ENCODE peak calls at places on chromosomes 12 and 14, in six cellular contexts. G is fibroblast of lung, H is PC-3, S is SK-N-SH, T is aorta, E is SJSA1. K is an unnamed sample.

GRCh38 chr14:20440882-20441281 is 4.9 kb upstream of the KLHL33 start:
- DNase-seq in T (no peak), E (no peak), G (no peak), H (no peak), S (no peak), K (no peak)

GRCh38 chr14:67704484-67705089 is 2.9 kb downstream of the RDH12 start:
- DNase-seq in H (peak; percentile 79), E (peak; percentile 14), T (no peak), G (peak; percentile 67), S (peak; percentile 59), K (peak; percentile 74)

GRCh38 chr12:108803428-108804105 is 53.8 kb downstream of the SSH1 start:
- DNase-seq in H (peak; percentile 96), S (peak; percentile 86), G (peak; percentile 95), E (peak; percentile 93), T (peak; percentile 81), K (peak; percentile 84)

GRCh38 chr14:58808828-58809227 is 171.1 kb downstream of the DACT1 start:
- DNase-seq in T (no peak), H (peak; percentile 87), S (no peak), E (peak; percentile 61), G (peak; percentile 75), K (peak; percentile 47)

GRCh38 chr12:129351481-129351880 is 498.2 kb downstream of the GLT1D1 start:
- DNase-seq in G (no peak), S (no peak), E (no peak), T (no peak), H (no peak), K (no peak)

GRCh38 chr14:98926802-98927201 is 345.2 kb downstream of the BCL11B start:
- DNase-seq in T (peak; percentile 11), H (no peak), S (no peak), G (peak; percentile 17), E (no peak), K (no peak)

GRCh38 chr14:81555051-81555450 is 21.4 kb upstream of the SEL1L start:
- DNase-seq in E (no peak), T (no peak), S (no peak), G (no peak), H (no peak), K (no peak)

GRCh38 chr12:98796745-98797144 is 151.7 kb downstream of the APAF1 start:
- DNase-seq in S (peak; percentile 25), G (no peak), E (no peak), H (no peak), T (no peak), K (no peak)

GRCh38 chr12:104083769-104084475 is 19.6 kb downstream of the HCFC2 start:
- DNase-seq in H (no peak), E (no peak), G (no peak), T (no peak), S (no peak), K (no peak)

GRCh38 chr12:46832084-46832704 is 6.4 kb upstream of the SLC38A4 start:
- DNase-seq in H (no peak), E (no peak), T (no peak), S (no peak), G (no peak), K (no peak)

GRCh38 chr12:46458500-46459106 is 86.0 kb upstream of the SLC38A2 start:
- DNase-seq in T (no peak), S (no peak), E (no peak), G (no peak), H (no peak), K (no peak)

GRCh38 chr14:104135121-104135903 is 3.1 kb upstream of the KIF26A start:
- DNase-seq in S (peak; percentile 81), T (peak; percentile 77), G (no peak), H (peak; percentile 29), E (no peak), K (peak; percentile 52)

GRCh38 chr14:104137297-104138097 is 890 bp upstream of the KIF26A start:
- DNase-seq in E (peak; percentile 34), H (peak; percentile 56), G (peak; percentile 19), T (peak; percentile 90), S (peak; percentile 92), K (peak; percentile 42)

GRCh38 chr14:104134061-104134965 is 4.1 kb upstream of the KIF26A start:
- DNase-seq in S (peak; percentile 20), E (no peak), T (peak; percentile 73), G (no peak), H (no peak), K (no peak)

GRCh38 chr14:104136472-104137296 is 1.7 kb upstream of the KIF26A start:
- DNase-seq in S (peak; percentile 76), E (no peak), H (no peak), T (peak; percentile 68), G (no peak), K (no peak)

GRCh38 chr14:104135904-104136471 is 2.4 kb upstream of the KIF26A start:
- DNase-seq in T (peak; percentile 71), S (peak; percentile 90), G (no peak), E (no peak), H (no peak), K (no peak)
- H3K4me1 ChIP-seq in T (no peaks in the 10 kb centered on the region), S (no peaks in the 10 kb centered on the region), G (no peaks in the 10 kb centered on the region), E (peaks cover 10% of the 10 kb centered on the region), H (peaks cover 5% of the 10 kb centered on the region), K (peaks cover 12% of the 10 kb centered on the region)

GRCh38 chr14:71533396-71533795 is 398.8 kb upstream of the RGS6 start:
- DNase-seq in S (no peak), H (no peak), E (no peak), G (peak; percentile 35), T (no peak), K (peak; percentile 30)
- H3K27ac ChIP-seq in S (peak overlapping the region; percentile 70), H (no peak overlapping the region), E (no peak overlapping the region), G (no peak overlapping the region), T (peak overlapping the region; percentile 57), K (no peak overlapping the region)

GRCh38 chr12:47944685-47945340 is 18.6 kb upstream of the TMEM106C start:
- DNase-seq in G (no peak), T (no peak), E (no peak), H (peak; percentile 32), S (no peak), K (no peak)

GRCh38 chr12:47945341-47945728 is 18.1 kb upstream of the TMEM106C start:
- DNase-seq in T (no peak), G (no peak), H (peak; percentile 14), S (no peak), E (no peak), K (no peak)

GRCh38 chr12:47946413-47947107 is 16.8 kb upstream of the TMEM106C start:
- DNase-seq in T (no peak), H (peak; percentile 42), G (peak; percentile 17), E (peak; percentile 62), S (peak; percentile 34), K (no peak)

GRCh38 chr12:47949441-47950341 is 13.7 kb upstream of the TMEM106C start:
- DNase-seq in G (peak; percentile 77), H (peak; percentile 86), E (peak; percentile 50), T (peak; percentile 91), S (peak; percentile 90), K (peak; percentile 85)

GRCh38 chr12:47947273-47947672 is 16.1 kb upstream of the TMEM106C start:
- DNase-seq in G (peak; percentile 11), T (no peak), E (no peak), H (no peak), S (no peak), K (peak; percentile 44)
- H3K4me1 ChIP-seq in G (peaks cover 14% of the 10 kb centered on the region), T (no peaks in the 10 kb centered on the region), E (peaks cover 24% of the 10 kb centered on the region), H (peaks cover 7% of the 10 kb centered on the region), S (no peaks in the 10 kb centered on the region), K (no peaks in the 10 kb centered on the region)

GRCh38 chr12:107618106-107618505 is 67.5 kb upstream of the PWP1 start:
- DNase-seq in S (no peak), G (no peak), T (no peak), E (no peak), H (no peak), K (no peak)
- H3K27ac ChIP-seq in S (no peak overlapping the region), G (no peak overlapping the region), T (no peak overlapping the region), E (no peak overlapping the region), H (no peak overlapping the region), K (no peak overlapping the region)

DNA sequence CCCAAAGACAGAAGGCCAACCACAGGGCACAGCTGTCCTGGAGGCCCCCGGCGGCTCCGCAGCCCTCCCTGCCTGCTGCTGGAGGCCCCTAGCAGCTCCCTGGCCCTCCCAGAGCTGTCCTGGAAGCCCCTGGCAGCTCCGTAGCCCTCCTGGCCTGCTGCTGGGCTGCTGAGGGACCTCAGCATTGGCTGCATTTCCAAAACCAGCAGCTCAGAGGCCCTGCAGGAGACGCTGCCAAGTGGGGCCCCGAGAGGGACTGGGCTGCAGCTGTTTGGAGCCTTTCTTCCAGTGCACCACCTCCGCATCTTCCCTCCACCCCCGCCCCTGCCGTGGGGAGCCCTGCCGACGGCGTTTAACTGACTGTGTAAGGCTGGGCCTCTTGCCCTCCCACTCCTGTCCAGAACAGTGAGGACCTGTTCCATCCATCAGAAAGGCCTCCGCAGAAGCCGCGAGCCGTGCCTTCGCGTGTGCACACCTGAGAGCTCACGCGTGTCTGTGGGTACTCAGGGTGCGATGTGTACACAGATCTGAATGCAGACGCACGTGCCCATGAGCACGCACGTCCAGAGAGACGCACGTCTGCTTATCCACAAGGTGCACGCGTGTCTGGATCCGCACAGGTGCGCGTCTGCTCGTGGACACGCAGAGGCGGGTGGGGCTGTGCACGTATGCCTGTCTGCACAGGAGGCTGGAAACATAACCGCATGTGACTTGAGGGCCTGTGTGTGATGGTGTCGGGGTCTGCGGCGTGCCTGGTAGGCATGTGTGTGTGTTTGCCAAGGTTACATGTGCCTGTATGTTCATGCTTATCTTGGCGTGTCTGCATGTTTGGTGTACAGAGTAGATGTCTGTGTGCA is 57.0 kb upstream of the FBRSL1 start:
- DNase-seq in T (no peak), G (peak; percentile 74), E (no peak), H (no peak), S (no peak), K (peak; percentile 65)
- H3K4me1 ChIP-seq in T (no peaks in the 10 kb centered on the region), G (no peaks in the 10 kb centered on the region), E (no peaks in the 10 kb centered on the region), H (peaks cover 16% of the 10 kb centered on the region), S (no peaks in the 10 kb centered on the region), K (no peaks in the 10 kb centered on the region)

GRCh38 chr14:104971447-104972240 is 6.5 kb downstream of the AHNAK2 start:
- DNase-seq in T (no peak), G (no peak), H (no peak), S (no peak), E (no peak), K (no peak)

GRCh38 chr14:104968541-104969401 is 9.4 kb downstream of the AHNAK2 start:
- DNase-seq in E (no peak), T (no peak), S (peak; percentile 51), G (no peak), H (peak; percentile 53), K (no peak)

GRCh38 chr14:104969741-104970230 is 8.4 kb downstream of the AHNAK2 start:
- DNase-seq in H (no peak), S (no peak), T (no peak), E (no peak), G (no peak), K (no peak)

GRCh38 chr14:104972301-104973211 is 5.6 kb downstream of the AHNAK2 start:
- DNase-seq in S (no peak), T (peak; percentile 85), G (peak; percentile 57), H (peak; percentile 97), E (no peak), K (no peak)

GRCh38 chr14:104970231-104971068 is 7.7 kb downstream of the AHNAK2 start:
- DNase-seq in T (peak; percentile 89), E (peak; percentile 76), H (peak; percentile 86), S (no peak), G (peak; percentile 84), K (no peak)
- H3K27ac ChIP-seq in T (no peak overlapping the region), E (peak overlapping the region; percentile 80), H (peak overlapping the region; percentile 73), S (peak overlapping the region; percentile 93), G (peak overlapping the region; percentile 54), K (no peak overlapping the region)